ENCODE peak calls at places on chromosomes 11 and 22, in seven cellular contexts. One of them, this sample, is unnamed.

GRCh38 chr11:79198898-79199250 is 242.0 kb downstream of the TENM4 start:
- DNase-seq in neural progenitor cell: no peak
- DNase-seq in progenitor cell of endocrine pancreas: no peak
- DNase-seq in thoracic aorta: no peak
- DNase-seq in astrocyte of the spinal cord: peak
- DNase-seq in fibroblast of the aortic adventitia: peak
- DNase-seq in AG09319: no peak
- DNase-seq in this sample: peak

GRCh38 chr11:71447791-71448256 is 369 bp downstream of the DHCR7 start:
- DNase-seq in neural progenitor cell: peak
- DNase-seq in progenitor cell of endocrine pancreas: no peak
- DNase-seq in thoracic aorta: no peak
- DNase-seq in astrocyte of the spinal cord: peak
- DNase-seq in fibroblast of the aortic adventitia: no peak
- DNase-seq in AG09319: no peak
- DNase-seq in this sample: no peak

GRCh38 chr11:115580927-115581680 is 76.9 kb upstream of the CADM1 start:
- DNase-seq in neural progenitor cell: no peak
- DNase-seq in progenitor cell of endocrine pancreas: no peak
- DNase-seq in thoracic aorta: no peak
- DNase-seq in astrocyte of the spinal cord: no peak
- DNase-seq in fibroblast of the aortic adventitia: no peak
- DNase-seq in AG09319: no peak
- DNase-seq in this sample: no peak

GRCh38 chr11:72821920-72822799 is 7.9 kb downstream of the ATG16L2 start:
- DNase-seq in neural progenitor cell: peak
- DNase-seq in progenitor cell of endocrine pancreas: peak
- DNase-seq in thoracic aorta: peak
- DNase-seq in astrocyte of the spinal cord: peak
- DNase-seq in fibroblast of the aortic adventitia: peak
- DNase-seq in AG09319: peak
- DNase-seq in this sample: peak

GRCh38 chr11:134528453-134528852 is 116.4 kb upstream of the B3GAT1 start:
- DNase-seq in neural progenitor cell: no peak
- DNase-seq in progenitor cell of endocrine pancreas: no peak
- DNase-seq in thoracic aorta: no peak
- DNase-seq in astrocyte of the spinal cord: no peak
- DNase-seq in fibroblast of the aortic adventitia: no peak
- DNase-seq in AG09319: no peak
- DNase-seq in this sample: no peak

GRCh38 chr11:118645066-118645715 is 34.3 kb downstream of the TREH start:
- DNase-seq in neural progenitor cell: no peak
- DNase-seq in progenitor cell of endocrine pancreas: no peak
- DNase-seq in thoracic aorta: no peak
- DNase-seq in astrocyte of the spinal cord: no peak
- DNase-seq in fibroblast of the aortic adventitia: no peak
- DNase-seq in AG09319: no peak
- DNase-seq in this sample: no peak

GRCh38 chr11:46675288-46675851 is 25.0 kb downstream of the ARHGAP1 start:
- DNase-seq in neural progenitor cell: no peak
- DNase-seq in progenitor cell of endocrine pancreas: no peak
- DNase-seq in thoracic aorta: no peak
- DNase-seq in astrocyte of the spinal cord: peak
- DNase-seq in fibroblast of the aortic adventitia: peak
- DNase-seq in AG09319: peak
- DNase-seq in this sample: peak

GRCh38 chr22:37014835-37015586 is 4.2 kb downstream of the TST start:
- DNase-seq in neural progenitor cell: no peak
- DNase-seq in progenitor cell of endocrine pancreas: no peak
- DNase-seq in thoracic aorta: no peak
- DNase-seq in astrocyte of the spinal cord: no peak
- DNase-seq in fibroblast of the aortic adventitia: no peak
- DNase-seq in AG09319: no peak
- DNase-seq in this sample: no peak

GRCh38 chr11:19739872-19740271 is 27.2 kb downstream of the NAV2 start:
- DNase-seq in neural progenitor cell: peak
- DNase-seq in progenitor cell of endocrine pancreas: no peak
- DNase-seq in thoracic aorta: no peak
- DNase-seq in astrocyte of the spinal cord: peak
- DNase-seq in fibroblast of the aortic adventitia: no peak
- DNase-seq in AG09319: no peak
- DNase-seq in this sample: no peak

GRCh38 chr11:116386118-116386699 is 386.6 kb downstream of the BUD13 start:
- DNase-seq in neural progenitor cell: no peak
- DNase-seq in progenitor cell of endocrine pancreas: no peak
- DNase-seq in thoracic aorta: no peak
- DNase-seq in astrocyte of the spinal cord: no peak
- DNase-seq in fibroblast of the aortic adventitia: no peak
- DNase-seq in AG09319: no peak
- DNase-seq in this sample: no peak

GRCh38 chr22:26846645-26847044 is 189.3 kb downstream of the MIAT start:
- DNase-seq in neural progenitor cell: no peak
- DNase-seq in progenitor cell of endocrine pancreas: no peak
- DNase-seq in thoracic aorta: no peak
- DNase-seq in astrocyte of the spinal cord: peak
- DNase-seq in fibroblast of the aortic adventitia: no peak
- DNase-seq in AG09319: no peak
- DNase-seq in this sample: no peak

GRCh38 chr11:65843811-65844210 is 10.0 kb downstream of the SNX32 start:
- DNase-seq in neural progenitor cell: no peak
- DNase-seq in progenitor cell of endocrine pancreas: no peak
- DNase-seq in thoracic aorta: no peak
- DNase-seq in astrocyte of the spinal cord: no peak
- DNase-seq in fibroblast of the aortic adventitia: no peak
- DNase-seq in AG09319: no peak
- DNase-seq in this sample: no peak

GRCh38 chr11:118194835-118195627 is 18.6 kb upstream of the SCN2B start:
- DNase-seq in neural progenitor cell: no peak
- DNase-seq in progenitor cell of endocrine pancreas: peak
- DNase-seq in thoracic aorta: peak
- DNase-seq in astrocyte of the spinal cord: peak
- DNase-seq in fibroblast of the aortic adventitia: peak
- DNase-seq in AG09319: peak
- DNase-seq in this sample: peak

GRCh38 chr22:35425971-35426800 is 26.2 kb downstream of the MCM5 start:
- DNase-seq in neural progenitor cell: peak
- DNase-seq in progenitor cell of endocrine pancreas: no peak
- DNase-seq in thoracic aorta: no peak
- DNase-seq in astrocyte of the spinal cord: no peak
- DNase-seq in fibroblast of the aortic adventitia: no peak
- DNase-seq in AG09319: no peak
- DNase-seq in this sample: peak

GRCh38 chr22:48492371-48493320 is 1335.0 kb downstream of the BRD1 start:
- DNase-seq in neural progenitor cell: peak
- DNase-seq in progenitor cell of endocrine pancreas: peak
- DNase-seq in thoracic aorta: no peak
- DNase-seq in astrocyte of the spinal cord: peak
- DNase-seq in fibroblast of the aortic adventitia: peak
- DNase-seq in AG09319: peak
- DNase-seq in this sample: peak

GRCh38 chr11:71505781-71506180 is 21.3 kb upstream of the KRTAP5-7 start:
- DNase-seq in neural progenitor cell: no peak
- DNase-seq in progenitor cell of endocrine pancreas: no peak
- DNase-seq in thoracic aorta: no peak
- DNase-seq in astrocyte of the spinal cord: no peak
- DNase-seq in fibroblast of the aortic adventitia: no peak
- DNase-seq in AG09319: no peak
- DNase-seq in this sample: no peak

GRCh38 chr22:35380013-35380412 is 883 bp upstream of the HMOX1 start:
- DNase-seq in neural progenitor cell: no peak
- DNase-seq in progenitor cell of endocrine pancreas: no peak
- DNase-seq in thoracic aorta: no peak
- DNase-seq in astrocyte of the spinal cord: no peak
- DNase-seq in fibroblast of the aortic adventitia: peak
- DNase-seq in AG09319: no peak
- DNase-seq in this sample: no peak

DNA sequence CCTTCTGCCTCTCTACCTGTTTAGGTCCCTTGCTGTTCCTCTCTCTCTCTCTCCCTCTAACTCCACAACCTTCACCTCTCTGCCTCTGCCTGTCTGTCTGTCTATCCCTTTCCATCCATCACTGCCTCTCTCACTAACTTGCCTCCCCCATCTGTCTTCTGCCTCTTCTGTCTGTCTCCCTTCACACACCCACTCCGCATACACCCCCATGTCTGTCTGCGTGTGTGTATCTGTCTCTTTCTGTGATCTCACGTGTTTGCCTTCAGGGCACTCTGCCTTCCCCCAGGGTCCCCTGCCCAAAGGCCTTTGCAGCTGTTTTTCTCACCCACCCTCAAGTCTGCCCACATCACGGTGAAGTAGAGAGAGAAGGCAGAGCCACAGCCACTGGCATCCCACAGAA is 7.9 kb downstream of the RTN4RL2 start:
- DNase-seq in neural progenitor cell: no peak
- DNase-seq in progenitor cell of endocrine pancreas: no peak
- DNase-seq in thoracic aorta: no peak
- DNase-seq in astrocyte of the spinal cord: no peak
- DNase-seq in fibroblast of the aortic adventitia: no peak
- DNase-seq in AG09319: no peak
- DNase-seq in this sample: no peak
- TF ChIP-seq CTCF in neural progenitor cell: no peak
- TF ChIP-seq CTCF in progenitor cell of endocrine pancreas: no peak
- TF ChIP-seq CTCF in thoracic aorta: no peak
- TF ChIP-seq CTCF in astrocyte of the spinal cord: no peak
- TF ChIP-seq CTCF in fibroblast of the aortic adventitia: no peak
- TF ChIP-seq CTCF in AG09319: no peak
- TF ChIP-seq CTCF in this sample: no peak

GRCh38 chr11:11010624-11011127 is 152.8 kb upstream of the ZBED5 start:
- DNase-seq in neural progenitor cell: peak
- DNase-seq in progenitor cell of endocrine pancreas: no peak
- DNase-seq in thoracic aorta: no peak
- DNase-seq in astrocyte of the spinal cord: peak
- DNase-seq in fibroblast of the aortic adventitia: no peak
- DNase-seq in AG09319: no peak
- DNase-seq in this sample: peak
- TF ChIP-seq CTCF in neural progenitor cell: peak
- TF ChIP-seq CTCF in progenitor cell of endocrine pancreas: no peak
- TF ChIP-seq CTCF in thoracic aorta: no peak
- TF ChIP-seq CTCF in astrocyte of the spinal cord: peak
- TF ChIP-seq CTCF in fibroblast of the aortic adventitia: no peak
- TF ChIP-seq CTCF in AG09319: peak
- TF ChIP-seq CTCF in this sample: no peak

GRCh38 chr11:29527391-29527936 is 489.4 kb downstream of the KCNA4 start:
- DNase-seq in neural progenitor cell: peak
- DNase-seq in progenitor cell of endocrine pancreas: no peak
- DNase-seq in thoracic aorta: no peak
- DNase-seq in astrocyte of the spinal cord: peak
- DNase-seq in fibroblast of the aortic adventitia: peak
- DNase-seq in AG09319: no peak
- DNase-seq in this sample: peak
- TF ChIP-seq CTCF in neural progenitor cell: peak
- TF ChIP-seq CTCF in progenitor cell of endocrine pancreas: peak
- TF ChIP-seq CTCF in thoracic aorta: no peak
- TF ChIP-seq CTCF in astrocyte of the spinal cord: peak
- TF ChIP-seq CTCF in fibroblast of the aortic adventitia: peak
- TF ChIP-seq CTCF in AG09319: no peak
- TF ChIP-seq CTCF in this sample: peak

GRCh38 chr11:85810871-85811611 is at the start of gene SYTL2:
- DNase-seq in neural progenitor cell: peak
- DNase-seq in progenitor cell of endocrine pancreas: peak
- DNase-seq in thoracic aorta: no peak
- DNase-seq in astrocyte of the spinal cord: peak
- DNase-seq in fibroblast of the aortic adventitia: no peak
- DNase-seq in AG09319: no peak
- DNase-seq in this sample: peak
- TF ChIP-seq CTCF in neural progenitor cell: peak
- TF ChIP-seq CTCF in progenitor cell of endocrine pancreas: no peak
- TF ChIP-seq CTCF in thoracic aorta: peak
- TF ChIP-seq CTCF in astrocyte of the spinal cord: no peak
- TF ChIP-seq CTCF in fibroblast of the aortic adventitia: no peak
- TF ChIP-seq CTCF in AG09319: no peak
- TF ChIP-seq CTCF in this sample: no peak

GRCh38 chr11:64643258-64643881 is 52.4 kb downstream of the SLC22A12 start:
- DNase-seq in neural progenitor cell: peak
- DNase-seq in progenitor cell of endocrine pancreas: no peak
- DNase-seq in thoracic aorta: no peak
- DNase-seq in astrocyte of the spinal cord: no peak
- DNase-seq in fibroblast of the aortic adventitia: no peak
- DNase-seq in AG09319: no peak
- DNase-seq in this sample: no peak
- TF ChIP-seq CTCF in neural progenitor cell: no peak
- TF ChIP-seq CTCF in progenitor cell of endocrine pancreas: no peak
- TF ChIP-seq CTCF in thoracic aorta: no peak
- TF ChIP-seq CTCF in astrocyte of the spinal cord: no peak
- TF ChIP-seq CTCF in fibroblast of the aortic adventitia: no peak
- TF ChIP-seq CTCF in AG09319: no peak
- TF ChIP-seq CTCF in this sample: no peak

GRCh38 chr11:112087212-112087611 is 539 bp downstream of the SDHD start:
- DNase-seq in neural progenitor cell: peak
- DNase-seq in progenitor cell of endocrine pancreas: no peak
- DNase-seq in thoracic aorta: no peak
- DNase-seq in astrocyte of the spinal cord: no peak
- DNase-seq in fibroblast of the aortic adventitia: no peak
- DNase-seq in AG09319: no peak
- DNase-seq in this sample: no peak

GRCh38 chr11:112082729-112083128 is 3.8 kb downstream of the TIMM8B start:
- DNase-seq in neural progenitor cell: no peak
- DNase-seq in progenitor cell of endocrine pancreas: no peak
- DNase-seq in thoracic aorta: no peak
- DNase-seq in astrocyte of the spinal cord: peak
- DNase-seq in fibroblast of the aortic adventitia: no peak
- DNase-seq in AG09319: no peak
- DNase-seq in this sample: peak

GRCh38 chr11:112085822-112086421 is 634 bp downstream of the TIMM8B start:
- DNase-seq in neural progenitor cell: no peak
- DNase-seq in progenitor cell of endocrine pancreas: no peak
- DNase-seq in thoracic aorta: no peak
- DNase-seq in astrocyte of the spinal cord: peak
- DNase-seq in fibroblast of the aortic adventitia: no peak
- DNase-seq in AG09319: no peak
- DNase-seq in this sample: peak

DNA sequence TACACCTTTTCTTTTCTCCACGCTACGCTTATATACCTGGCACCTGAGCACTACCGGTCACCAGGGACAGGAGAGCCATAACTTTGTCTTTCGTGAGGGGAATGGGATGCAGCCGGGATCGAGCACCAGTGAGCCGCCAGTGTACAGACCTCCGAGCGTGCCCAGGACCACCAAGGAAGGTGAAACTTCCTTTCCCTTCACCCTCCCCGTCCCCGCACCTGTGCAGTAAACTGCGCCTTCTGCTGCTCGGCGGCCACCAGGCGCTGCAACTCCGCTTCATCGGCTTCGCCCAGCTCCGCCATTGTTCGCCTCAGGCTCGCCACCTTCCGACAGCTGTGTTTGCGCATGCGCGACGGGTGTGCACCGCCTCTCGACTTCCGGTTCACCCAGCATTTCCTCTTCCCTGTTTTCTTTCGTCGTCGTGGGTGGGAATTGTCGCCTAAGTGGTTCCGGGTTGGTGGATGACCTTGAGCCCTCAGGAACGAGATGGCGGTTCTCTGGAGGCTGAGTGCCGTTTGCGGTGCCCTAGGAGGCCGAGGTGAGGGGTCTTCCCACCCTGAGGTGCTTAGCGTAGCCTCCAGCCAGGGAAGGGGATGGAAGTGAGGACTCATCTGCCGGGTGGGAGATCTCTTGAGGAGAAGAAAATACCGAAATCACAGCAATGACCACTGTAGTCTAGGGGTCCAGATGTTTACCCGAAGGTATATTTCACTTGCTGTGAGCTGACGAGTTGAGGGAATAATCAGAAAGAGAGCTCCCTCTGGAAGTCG is at the start of the genes SDHD and TIMM8B:
- DNase-seq in neural progenitor cell: peak
- DNase-seq in progenitor cell of endocrine pancreas: peak
- DNase-seq in thoracic aorta: peak
- DNase-seq in astrocyte of the spinal cord: peak
- DNase-seq in fibroblast of the aortic adventitia: peak
- DNase-seq in AG09319: peak
- DNase-seq in this sample: peak
- TF ChIP-seq CTCF in neural progenitor cell: peak
- TF ChIP-seq CTCF in progenitor cell of endocrine pancreas: peak
- TF ChIP-seq CTCF in thoracic aorta: peak
- TF ChIP-seq CTCF in astrocyte of the spinal cord: peak
- TF ChIP-seq CTCF in fibroblast of the aortic adventitia: peak
- TF ChIP-seq CTCF in AG09319: peak
- TF ChIP-seq CTCF in this sample: peak

This sample was measured in MCF 10A.